ENCODE peak calls at places on chromosomes 11 and 22, in four cellular contexts. W is osteoblast, K is neural progenitor cell, C is endothelial cell of umbilical vein. L is an unnamed sample.

GRCh38 chr22:42294034-42294985 is 23.9 kb upstream of the TCF20 start:
- DNase-seq in W (peak), K (peak), C (peak), L (peak)

GRCh38 chr11:114317738-114318137 is 21.5 kb downstream of the NNMT start:
- DNase-seq in W (peak), K (peak), C (peak), L (no peak)

GRCh38 chr22:33561149-33561807 is 359.0 kb downstream of the LARGE1 start:
- DNase-seq in W (no peak), K (no peak), C (no peak), L (no peak)

GRCh38 chr11:134541355-134541754 is 129.3 kb upstream of the B3GAT1 start:
- DNase-seq in W (peak), K (no peak), C (no peak), L (no peak)

GRCh38 chr11:131478341-131478740 is 107.9 kb downstream of the NTM start:
- DNase-seq in W (no peak), K (no peak), C (no peak), L (no peak)

GRCh38 chr11:120024046-120024445 is 113.9 kb downstream of the TRIM29 start:
- DNase-seq in W (peak), K (peak), C (no peak), L (no peak)

GRCh38 chr11:111365722-111366559 is 13.1 kb downstream of the POU2AF1 start:
- DNase-seq in W (no peak), K (no peak), C (no peak), L (no peak)

GRCh38 chr11:66183581-66184048 is 84.8 kb upstream of the RAB1B start:
- DNase-seq in W (no peak), K (no peak), C (no peak), L (no peak)

GRCh38 chr22:25364281-25364680 is 144.8 kb downstream of the CRYBB2 start:
- DNase-seq in W (peak), K (no peak), C (no peak), L (no peak)

GRCh38 chr11:85027346-85027745 is 599.8 kb downstream of the DLG2 start:
- DNase-seq in W (no peak), K (no peak), C (no peak), L (no peak)

GRCh38 chr22:46088541-46089311 is 61.6 kb upstream of the PPARA start:
- DNase-seq in W (peak), K (no peak), C (peak), L (peak)

GRCh38 chr11:19864141-19865120 is 151.8 kb downstream of the NAV2 start:
- DNase-seq in W (no peak), K (peak), C (peak), L (peak)

GRCh38 chr11:11068113-11068512 is 210.3 kb upstream of the ZBED5 start:
- DNase-seq in W (no peak), K (no peak), C (no peak), L (no peak)

GRCh38 chr11:35632301-35632700 is 14.0 kb downstream of the FJX1 start:
- DNase-seq in W (no peak), K (no peak), C (no peak), L (peak)

GRCh38 chr11:94450061-94450460 is 43.6 kb downstream of the MRE11 start:
- DNase-seq in W (no peak), K (no peak), C (peak), L (peak)

GRCh38 chr11:121435132-121435531 is 17.0 kb upstream of the SORL1 start:
- DNase-seq in W (no peak), K (no peak), C (no peak), L (no peak)

GRCh38 chr11:23680488-23681230 is 816.2 kb upstream of the LUZP2 start:
- DNase-seq in W (no peak), K (no peak), C (no peak), L (no peak)

GRCh38 chr11:93895106-93895862 is 44.9 kb upstream of the VSTM5 start:
- DNase-seq in W (peak), K (peak), C (peak), L (peak)

GRCh38 chr22:24102366-24103200 is 78.7 kb upstream of the SUSD2 start:
- DNase-seq in W (peak), K (no peak), C (no peak), L (no peak)

GRCh38 chr11:127042445-127042844 is 41.9 kb upstream of the KIRREL3 start:
- DNase-seq in W (peak), K (no peak), C (no peak), L (peak)

GRCh38 chr11:114027941-114028340 is 31.6 kb upstream of the ZBTB16 start:
- DNase-seq in W (no peak), K (no peak), C (no peak), L (no peak)

GRCh38 chr11:7577226-7577882 is 63.6 kb downstream of the PPFIBP2 start:
- DNase-seq in W (no peak), K (no peak), C (no peak), L (no peak)

GRCh38 chr11:67600324-67601029 is 6.3 kb upstream of the NDUFV1 start:
- DNase-seq in W (no peak), K (no peak), C (no peak), L (no peak)

GRCh38 chr11:104661481-104661880 is 236.8 kb downstream of the CASP12 start:
- DNase-seq in W (no peak), K (no peak), C (no peak), L (no peak)

GRCh38 chr11:13169709-13170108 is 107.9 kb upstream of the BMAL1 start:
- DNase-seq in W (peak), K (no peak), C (peak), L (peak)

GRCh38 chr22:48823941-48824340 is 1003.7 kb downstream of the BRD1 start:
- DNase-seq in W (no peak), K (no peak), C (no peak), L (no peak)

GRCh38 chr11:99932684-99933083 is 754.4 kb upstream of the ARHGAP42 start:
- DNase-seq in W (no peak), K (peak), C (no peak), L (no peak)

GRCh38 chr11:131195801-131196517 is 174.5 kb upstream of the NTM start:
- DNase-seq in W (no peak), K (no peak), C (no peak), L (peak)

GRCh38 chr11:6395470-6396060 is 5.3 kb downstream of the SMPD1 start:
- DNase-seq in W (no peak), K (no peak), C (no peak), L (no peak)

GRCh38 chr22:35642305-35642741 is 5.9 kb upstream of the APOL6 start:
- DNase-seq in W (peak), K (no peak), C (no peak), L (no peak)

GRCh38 chr11:106854429-106854828 is 163.8 kb downstream of the GUCY1A2 start:
- DNase-seq in W (no peak), K (no peak), C (no peak), L (no peak)

GRCh38 chr11:36008576-36008975 is 64.7 kb downstream of the LDLRAD3 start:
- DNase-seq in W (peak), K (no peak), C (peak), L (peak)

GRCh38 chr11:126104420-126104819 is 41.8 kb upstream of the CDON start:
- DNase-seq in W (no peak), K (peak), C (no peak), L (no peak)

GRCh38 chr11:76234704-76235232 is 28.5 kb upstream of the WNT11 start:
- DNase-seq in W (peak), K (no peak), C (no peak), L (no peak)

GRCh38 chr11:13928566-13929251 is 33.8 kb upstream of the SPON1 start:
- DNase-seq in W (peak), K (no peak), C (peak), L (peak)

GRCh38 chr11:45209904-45210699 is 63.7 kb downstream of the PRDM11 start:
- DNase-seq in W (no peak), K (peak), C (peak), L (no peak)

GRCh38 chr11:31903225-31904074 is 92.3 kb upstream of the PAX6 start:
- DNase-seq in W (no peak), K (no peak), C (no peak), L (no peak)

GRCh38 chr11:12007769-12008737 is at the start of gene DKK3:
- DNase-seq in W (peak), K (peak), C (peak), L (no peak)

DNA sequence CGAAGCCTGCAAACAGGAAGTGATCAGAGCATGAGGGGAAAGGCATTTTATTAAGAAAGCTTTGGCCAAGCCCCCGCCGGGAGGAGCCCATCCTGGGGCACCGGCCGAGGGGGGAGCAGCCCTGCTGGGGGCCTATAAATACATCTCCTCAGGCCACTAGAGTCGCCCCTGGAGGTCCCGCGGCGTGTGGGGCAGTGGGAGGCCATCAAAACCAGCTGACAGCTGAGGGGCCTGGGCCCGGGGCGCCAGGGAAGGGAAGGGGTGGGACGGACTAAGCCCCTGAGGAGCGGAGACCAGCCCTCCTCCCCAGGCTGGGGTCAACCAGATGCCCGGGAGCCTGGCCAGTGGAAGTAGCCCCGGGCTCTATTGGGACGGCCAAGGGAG is 13.1 kb downstream of the SCARF2 start:
- DNase-seq in W (peak), K (no peak), C (no peak), L (no peak)
- H3K27ac ChIP-seq in W (no peak), K (no peak), C (no peak), L (no peak)

GRCh38 chr11:118450451-118450850 is 14.2 kb downstream of the KMT2A start:
- DNase-seq in W (no peak), K (no peak), C (no peak), L (no peak)
- H3K4me2 ChIP-seq in W (no peak), K (no peak), C (no peak), L (no peak)

GRCh38 chr11:64777449-64778222 is 706 bp downstream of the SF1 start:
- DNase-seq in W (peak), K (peak), C (peak), L (peak)

GRCh38 chr11:64776425-64776824 is 1.9 kb downstream of the SF1 start:
- DNase-seq in W (peak), K (no peak), C (no peak), L (no peak)

GRCh38 chr11:64776875-64777274 is 1.5 kb downstream of the SF1 start:
- DNase-seq in W (no peak), K (no peak), C (no peak), L (no peak)

GRCh38 chr11:64778223-64778472 is 194 bp downstream of the SF1 start:
- DNase-seq in W (no peak), K (no peak), C (no peak), L (no peak)

GRCh38 chr11:64778473-64779298 is at the start of gene SF1:
- DNase-seq in W (peak), K (peak), C (peak), L (peak)
- TF ChIP-seq CTCF in W (no peak), K (peak), C (no peak), L (no peak)

DNA sequence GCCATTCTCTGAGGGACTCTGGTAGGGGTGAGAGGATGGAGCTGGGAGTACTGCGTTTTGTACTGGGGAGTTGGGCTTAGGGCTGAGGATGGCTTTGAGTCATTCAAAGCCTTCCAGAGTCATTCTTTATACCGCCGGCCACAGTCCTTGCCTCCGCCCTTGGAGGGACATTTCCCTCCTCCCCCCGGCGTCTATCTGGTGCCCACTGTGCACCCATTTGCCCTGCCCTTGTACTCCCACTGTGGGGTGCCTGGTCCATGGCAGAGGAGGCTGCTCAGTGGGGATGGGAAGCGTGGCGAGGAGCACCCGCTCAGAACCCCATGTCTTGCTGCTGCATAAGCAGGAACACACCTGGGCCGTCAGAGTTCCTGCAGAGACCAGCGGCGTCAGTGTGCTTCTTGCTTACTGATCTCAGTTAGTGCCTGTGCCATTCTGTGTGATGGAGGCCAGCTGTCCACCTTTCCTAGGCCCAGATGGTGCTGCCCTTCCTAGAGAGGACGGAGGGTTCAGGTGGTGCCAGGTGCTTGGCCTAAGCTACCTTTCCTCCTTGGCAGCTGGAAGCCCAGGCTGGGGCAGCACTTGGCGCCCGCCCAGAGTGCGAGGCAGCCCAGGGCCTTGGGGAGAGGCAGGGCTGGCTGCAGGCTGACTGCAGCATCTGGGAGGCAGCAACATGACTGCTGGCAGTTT is 23.3 kb upstream of the TMEM191C start:
- DNase-seq in W (no peak), K (peak), C (no peak), L (no peak)
- H3K27ac ChIP-seq in W (no peak), K (peak), C (no peak), L (no peak)

GRCh38 chr11:16397355-16397754 is 41.0 kb upstream of the SOX6 start:
- DNase-seq in W (no peak), K (no peak), C (no peak), L (no peak)
- H3K4me2 ChIP-seq in W (no peak), K (no peak), C (no peak), L (no peak)

GRCh38 chr11:15276616-15277015 is 161.9 kb downstream of the INSC start:
- DNase-seq in W (no peak), K (peak), C (no peak), L (no peak)
- TF ChIP-seq CTCF in W (peak), K (peak), C (no peak), L (peak)

GRCh38 chr11:34620202-34620601 is 691 bp upstream of the EHF start:
- DNase-seq in W (no peak), K (no peak), C (no peak), L (no peak)

GRCh38 chr11:34619062-34619516 is 1.8 kb upstream of the EHF start:
- DNase-seq in W (no peak), K (no peak), C (no peak), L (no peak)

GRCh38 chr11:34623463-34623862 is 2.6 kb downstream of the EHF start:
- DNase-seq in W (no peak), K (no peak), C (no peak), L (no peak)

GRCh38 chr11:34621876-34622275 is 983 bp downstream of the EHF start:
- DNase-seq in W (no peak), K (no peak), C (no peak), L (no peak)

GRCh38 chr11:34620820-34621792 is at the start of gene EHF:
- DNase-seq in W (no peak), K (no peak), C (no peak), L (no peak)
- H3K27ac ChIP-seq in W (no peak), K (no peak), C (no peak), L (no peak)

DNA sequence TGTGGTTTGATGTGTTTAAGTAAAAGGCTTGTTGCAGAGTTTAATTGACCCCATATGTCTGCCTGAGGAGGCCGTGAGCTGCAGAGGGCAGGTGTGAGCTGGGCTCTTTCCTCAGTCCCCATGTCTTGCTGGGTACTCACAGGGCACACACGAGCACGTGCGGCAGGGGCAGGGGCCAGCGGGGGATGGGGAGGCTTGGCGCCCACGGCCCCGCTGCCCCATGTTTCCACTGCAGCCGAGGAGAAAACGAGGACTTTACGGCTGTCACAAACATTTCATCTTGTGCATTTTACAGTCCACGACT is 24.7 kb upstream of the CCDC188 start:
- DNase-seq in W (no peak), K (no peak), C (no peak), L (peak)
- H3K4me2 ChIP-seq in W (no peak), K (no peak), C (no peak), L (no peak)

GRCh38 chr11:69121621-69122336 is 34.0 kb upstream of the SMIM38 start:
- DNase-seq in W (peak), K (no peak), C (no peak), L (no peak)

GRCh38 chr11:69122337-69122641 is 33.4 kb upstream of the SMIM38 start:
- DNase-seq in W (peak), K (no peak), C (no peak), L (no peak)

GRCh38 chr11:69122642-69123431 is 32.9 kb upstream of the SMIM38 start:
- DNase-seq in W (peak), K (peak), C (peak), L (peak)

GRCh38 chr11:69125861-69126260 is 29.9 kb upstream of the SMIM38 start:
- DNase-seq in W (peak), K (no peak), C (no peak), L (no peak)

GRCh38 chr11:69123593-69124545 is 31.9 kb upstream of the SMIM38 start:
- DNase-seq in W (no peak), K (no peak), C (no peak), L (no peak)
- TF ChIP-seq CTCF in W (no peak), K (peak), C (no peak), L (no peak)

L was measured in astrocyte.